ENCODE peak calls at places on chromosomes 13 and 19, in four cellular contexts. A is mucosa of gallbladder, M is ELR, C is T-helper 1 cell. Z is an unnamed sample.

GRCh38 chr19:6271721-6272410 is 7.9 kb downstream of the MLLT1 start:
- DNase-seq in M (peak; percentile 54), C (no peak), A (peak; percentile 59), Z (no peak)

GRCh38 chr19:13301627-13302334 is 151.6 kb downstream of the IER2 start:
- DNase-seq in M (no peak), C (no peak), A (no peak), Z (no peak)

GRCh38 chr19:56721714-56722113 is 50.2 kb upstream of the ZNF835 start:
- DNase-seq in A (no peak), M (no peak), C (no peak), Z (no peak)

GRCh38 chr19:48540110-48540509 is 11.9 kb upstream of the SULT2B1 start:
- DNase-seq in C (no peak), M (no peak), A (no peak), Z (no peak)

GRCh38 chr13:101811440-101811839 is 359.0 kb downstream of the ITGBL1 start:
- DNase-seq in C (no peak), M (peak; percentile 22), A (no peak), Z (no peak)

GRCh38 chr19:55253842-55254624 is 4.8 kb downstream of the PPP6R1 start:
- DNase-seq in C (peak; percentile 41), A (no peak), M (no peak), Z (peak; percentile 78)

GRCh38 chr13:102836471-102836870 is 9.4 kb upstream of the ERCC5 start:
- DNase-seq in M (no peak), C (no peak), A (no peak), Z (no peak)

GRCh38 chr13:94707400-94708021 is 4.8 kb downstream of the SOX21 start:
- DNase-seq in M (no peak), C (no peak), A (no peak), Z (no peak)

GRCh38 chr19:48596679-48597465 is 9.7 kb upstream of the SPACA4 start:
- DNase-seq in C (peak; percentile 36), M (no peak), A (no peak), Z (no peak)

GRCh38 chr13:110443633-110444225 is 117.8 kb downstream of the RAB20 start:
- DNase-seq in M (peak; percentile 22), C (no peak), A (no peak), Z (no peak)

GRCh38 chr13:75656590-75656989 is 20.5 kb downstream of the LMO7 start:
- DNase-seq in C (no peak), A (no peak), M (peak; percentile 56), Z (no peak)

Z was measured in memory B cell.